ENCODE peak calls at places on chromosomes 16 and 17, in five cellular contexts. R is iris pigment epithelial cell, P is cerebellar nuclear complex, S is lung, D is NCI-H460. Z is an unnamed sample.

GRCh38 chr16:84829168-84829965 is 9.6 kb downstream of the CRISPLD2 start:
- DNase-seq in D (no peak), R (peak; percentile 88), S (no peak), P (no peak), Z (peak; percentile 73)

GRCh38 chr17:65696739-65697394 is 135.4 kb upstream of the AXIN2 start:
- DNase-seq in D (no peak), R (peak; percentile 85), S (no peak), P (no peak), Z (no peak)

GRCh38 chr16:50043358-50043757 is 18.3 kb downstream of the CNEP1R1 start:
- DNase-seq in R (no peak), S (no peak), D (no peak), P (no peak), Z (no peak)

GRCh38 chr16:58638148-58639036 is 8.8 kb upstream of the CNOT1 start:
- DNase-seq in R (peak; percentile 92), P (no peak), D (no peak), S (no peak), Z (peak; percentile 78)

GRCh38 chr17:311119-311848 is 41.3 kb downstream of the RPH3AL start:
- DNase-seq in S (no peak), R (no peak), P (no peak), D (no peak), Z (no peak)

GRCh38 chr17:22310717-22311686 is 618.7 kb downstream of the KCNJ18 start:
- DNase-seq in P (no peak), R (no peak), D (no peak), S (no peak), Z (no peak)

GRCh38 chr16:23071202-23072083 is 77.8 kb downstream of the USP31 start:
- DNase-seq in S (no peak), R (peak; percentile 44), D (no peak), P (no peak), Z (no peak)

GRCh38 chr16:81693047-81693446 is 86.0 kb upstream of the PLCG2 start:
- DNase-seq in P (no peak), S (no peak), D (no peak), R (peak; percentile 9), Z (no peak)

GRCh38 chr16:71296584-71297133 is 7.5 kb upstream of the CMTR2 start:
- DNase-seq in P (no peak), S (no peak), R (no peak), D (no peak), Z (no peak)

GRCh38 chr16:17211797-17212196 is 259.0 kb downstream of the XYLT1 start:
- DNase-seq in R (no peak), S (no peak), D (no peak), P (no peak), Z (no peak)

GRCh38 chr17:79545251-79546005 is 65.4 kb downstream of the RBFOX3 start:
- DNase-seq in S (no peak), R (no peak), P (no peak), D (no peak), Z (no peak)

GRCh38 chr17:34624767-34625389 is 45.5 kb downstream of the TMEM132E start:
- DNase-seq in R (no peak), P (no peak), D (no peak), S (no peak), Z (no peak)

GRCh38 chr17:80804466-80804865 is 187.2 kb upstream of the CHMP6 start:
- DNase-seq in P (no peak), D (no peak), R (no peak), S (no peak), Z (no peak)

GRCh38 chr17:4497101-4497824 is 1.4 kb upstream of the SPNS2 start:
- DNase-seq in S (no peak), R (peak; percentile 12), P (no peak), D (no peak), Z (peak; percentile 45)

GRCh38 chr17:79835470-79835899 is 3.8 kb downstream of the CBX4 start:
- DNase-seq in D (no peak), S (no peak), P (no peak), R (no peak), Z (no peak)

GRCh38 chr16:70687172-70687531 is 1.3 kb upstream of the MTSS2 start:
- DNase-seq in R (no peak), S (no peak), D (no peak), P (no peak), Z (no peak)

GRCh38 chr17:69609495-69610315 is 195.2 kb downstream of the MAP2K6 start:
- DNase-seq in P (no peak), D (peak; percentile 26), S (no peak), R (peak; percentile 60), Z (no peak)

GRCh38 chr17:31677681-31678080 is 181.4 kb downstream of the COPRS start:
- DNase-seq in P (no peak), S (no peak), R (no peak), D (no peak), Z (no peak)